ENCODE peak calls at places on chromosome 18, in five cellular contexts. One of them, this sample, is unnamed.

GRCh38 chr18:44924750-44925534 is 244.3 kb downstream of the SETBP1 start:
- DNase-seq in GM12878: no peak
- DNase-seq in K562: no peak
- DNase-seq in endothelial cell of umbilical vein: no peak
- DNase-seq in A549: no peak
- DNase-seq in this sample: no peak

GRCh38 chr18:8962906-8963635 is 139.4 kb upstream of the NDUFV2 start:
- DNase-seq in GM12878: no peak
- DNase-seq in K562: no peak
- DNase-seq in A549: peak; percentile 18
- DNase-seq in endothelial cell of umbilical vein: no peak
- DNase-seq in this sample: peak; percentile 36

GRCh38 chr18:47847635-47848034 is 82.8 kb downstream of the SMAD2 start:
- DNase-seq in GM12878: no peak
- DNase-seq in A549: no peak
- DNase-seq in K562: no peak
- DNase-seq in endothelial cell of umbilical vein: no peak
- DNase-seq in this sample: no peak

GRCh38 chr18:60027397-60027796 is 127.6 kb downstream of the PMAIP1 start:
- DNase-seq in A549: peak; percentile 35
- DNase-seq in endothelial cell of umbilical vein: no peak
- DNase-seq in GM12878: no peak
- DNase-seq in K562: no peak
- DNase-seq in this sample: no peak

GRCh38 chr18:13178976-13179375 is 39.6 kb upstream of the LDLRAD4 start:
- DNase-seq in endothelial cell of umbilical vein: no peak
- DNase-seq in GM12878: no peak
- DNase-seq in K562: no peak
- DNase-seq in A549: no peak
- DNase-seq in this sample: no peak

GRCh38 chr18:48732767-48733424 is 194.1 kb downstream of the CTIF start:
- DNase-seq in K562: peak; percentile 35
- DNase-seq in A549: no peak
- DNase-seq in GM12878: no peak
- DNase-seq in endothelial cell of umbilical vein: no peak
- DNase-seq in this sample: no peak

GRCh38 chr18:76686737-76687231 is 135.6 kb upstream of the ZNF236 start:
- DNase-seq in A549: peak; percentile 42
- DNase-seq in endothelial cell of umbilical vein: peak; percentile 47
- DNase-seq in K562: no peak
- DNase-seq in GM12878: peak; percentile 15
- DNase-seq in this sample: peak; percentile 73

GRCh38 chr18:49030138-49030537 is 79.4 kb upstream of the SMAD7 start:
- DNase-seq in endothelial cell of umbilical vein: no peak
- DNase-seq in GM12878: no peak
- DNase-seq in A549: no peak
- DNase-seq in K562: no peak
- DNase-seq in this sample: no peak

GRCh38 chr18:22170421-22171262 is 1.3 kb downstream of the GATA6 start:
- DNase-seq in endothelial cell of umbilical vein: peak; percentile 75
- DNase-seq in GM12878: no peak
- DNase-seq in K562: no peak
- DNase-seq in A549: peak; percentile 27
- DNase-seq in this sample: peak; percentile 19

GRCh38 chr18:22167471-22168151 is 1.8 kb upstream of the GATA6 start:
- DNase-seq in K562: no peak
- DNase-seq in A549: peak; percentile 37
- DNase-seq in GM12878: no peak
- DNase-seq in endothelial cell of umbilical vein: peak; percentile 73
- DNase-seq in this sample: no peak

GRCh38 chr18:22169889-22170420 is 566 bp downstream of the GATA6 start:
- DNase-seq in A549: no peak
- DNase-seq in K562: no peak
- DNase-seq in endothelial cell of umbilical vein: peak; percentile 74
- DNase-seq in GM12878: no peak
- DNase-seq in this sample: no peak

GRCh38 chr18:22168360-22168921 is 948 bp upstream of the GATA6 start:
- DNase-seq in endothelial cell of umbilical vein: peak; percentile 55
- DNase-seq in K562: peak; percentile 70
- DNase-seq in GM12878: no peak
- DNase-seq in A549: peak; percentile 45
- DNase-seq in this sample: peak; percentile 35

DNA sequence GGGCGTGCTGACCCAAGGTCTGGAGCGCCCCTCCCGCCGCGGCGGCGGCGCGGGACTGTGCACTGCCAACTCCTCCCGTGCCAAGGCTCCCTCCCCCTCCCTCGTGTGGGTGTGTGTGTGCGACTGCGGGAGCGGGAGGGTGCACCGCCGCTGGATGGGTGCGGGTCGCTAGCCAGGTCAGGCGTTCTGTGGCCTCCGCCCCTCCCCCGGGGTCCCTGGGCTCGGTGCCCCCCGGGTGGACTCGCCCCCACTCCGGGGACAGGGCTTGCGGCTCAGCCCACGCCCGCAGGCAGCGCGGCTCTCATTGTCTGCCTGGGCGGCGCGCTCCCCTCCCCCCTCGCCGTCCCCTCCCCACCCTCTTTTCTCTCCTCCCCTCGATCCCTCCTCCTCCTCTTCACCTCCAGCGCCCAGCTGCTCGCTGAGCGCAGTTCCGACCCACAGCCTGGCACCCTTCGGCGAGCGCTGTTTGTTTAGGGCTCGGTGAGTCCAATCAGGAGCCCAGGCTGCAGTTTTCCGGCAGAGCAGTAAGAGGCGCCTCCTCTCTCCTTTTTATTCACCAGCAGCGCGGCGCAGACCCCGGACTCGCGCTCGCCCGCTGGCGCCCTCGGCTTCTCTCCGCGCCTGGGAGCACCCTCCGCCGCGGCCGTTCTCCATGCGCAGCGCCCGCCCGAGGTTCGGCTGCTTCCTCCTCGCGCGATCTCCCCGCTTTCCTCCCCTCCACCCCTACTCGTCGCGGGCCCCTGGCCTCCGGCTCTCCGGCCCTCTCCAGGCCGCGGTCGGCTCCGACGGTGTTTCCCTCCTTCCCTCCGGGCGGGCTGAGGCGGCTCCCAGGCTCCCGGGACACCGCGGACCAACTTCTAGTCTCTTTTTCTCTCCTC is at the start of gene GATA6:
- DNase-seq in GM12878: no peak
- DNase-seq in endothelial cell of umbilical vein: peak; percentile 95
- DNase-seq in A549: peak; percentile 85
- DNase-seq in K562: peak; percentile 77
- DNase-seq in this sample: peak; percentile 81
- TF ChIP-seq POLR2A in GM12878: no peak
- TF ChIP-seq POLR2A in endothelial cell of umbilical vein: peak; percentile 91
- TF ChIP-seq POLR2A in A549: peak; percentile 61
- TF ChIP-seq POLR2A in K562: no peak
- TF ChIP-seq POLR2A in this sample: no peak

GRCh38 chr18:3265564-3266033 is 3.7 kb downstream of the MYL12B start:
- DNase-seq in A549: no peak
- DNase-seq in endothelial cell of umbilical vein: peak; percentile 64
- DNase-seq in GM12878: no peak
- DNase-seq in K562: peak; percentile 59
- DNase-seq in this sample: no peak
- H3K4me3 ChIP-seq in A549: no peak overlapping the region
- H3K4me3 ChIP-seq in endothelial cell of umbilical vein: peak overlapping the region; percentile 100
- H3K4me3 ChIP-seq in GM12878: peak overlapping the region; percentile 45
- H3K4me3 ChIP-seq in K562: no peak overlapping the region
- H3K4me3 ChIP-seq in this sample: no peak overlapping the region

DNA sequence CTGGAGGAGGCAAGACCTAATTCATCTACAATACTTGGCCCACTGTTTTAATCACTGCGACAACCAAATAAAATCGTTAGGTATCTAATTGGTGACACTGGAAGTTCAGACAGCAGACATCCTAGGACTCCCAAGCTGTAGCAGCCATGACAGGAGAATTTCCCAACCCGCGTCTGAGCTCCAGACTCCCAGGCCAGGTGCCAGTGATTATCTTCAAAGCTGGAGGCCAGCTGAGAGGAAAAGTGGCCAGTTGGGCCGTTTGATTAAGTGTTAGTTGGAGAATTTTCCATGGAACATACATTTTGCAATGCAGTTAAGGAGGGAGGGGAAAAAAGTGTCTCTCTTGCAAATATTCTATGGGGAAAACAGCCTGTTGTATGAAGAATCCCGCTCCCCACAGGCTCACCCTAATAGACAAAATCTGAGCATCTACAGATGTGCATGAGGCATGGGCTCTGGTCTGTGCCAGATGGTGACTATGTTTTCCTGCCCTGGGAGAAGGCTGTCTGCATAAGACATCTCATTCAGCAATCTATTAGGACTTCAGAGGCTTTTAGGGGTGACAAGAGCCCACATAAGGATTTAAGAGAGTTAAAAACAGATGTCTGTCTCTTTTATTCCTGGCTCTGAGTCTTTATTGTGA is 92.3 kb upstream of the SLC35G4 start:
- DNase-seq in GM12878: no peak
- DNase-seq in A549: no peak
- DNase-seq in endothelial cell of umbilical vein: no peak
- DNase-seq in K562: no peak
- DNase-seq in this sample: no peak
- TF ChIP-seq MYC in GM12878: no peak
- TF ChIP-seq MYC in A549: no peak
- TF ChIP-seq MYC in endothelial cell of umbilical vein: no peak
- TF ChIP-seq MYC in K562: no peak
- TF ChIP-seq MYC in this sample: no peak

DNA sequence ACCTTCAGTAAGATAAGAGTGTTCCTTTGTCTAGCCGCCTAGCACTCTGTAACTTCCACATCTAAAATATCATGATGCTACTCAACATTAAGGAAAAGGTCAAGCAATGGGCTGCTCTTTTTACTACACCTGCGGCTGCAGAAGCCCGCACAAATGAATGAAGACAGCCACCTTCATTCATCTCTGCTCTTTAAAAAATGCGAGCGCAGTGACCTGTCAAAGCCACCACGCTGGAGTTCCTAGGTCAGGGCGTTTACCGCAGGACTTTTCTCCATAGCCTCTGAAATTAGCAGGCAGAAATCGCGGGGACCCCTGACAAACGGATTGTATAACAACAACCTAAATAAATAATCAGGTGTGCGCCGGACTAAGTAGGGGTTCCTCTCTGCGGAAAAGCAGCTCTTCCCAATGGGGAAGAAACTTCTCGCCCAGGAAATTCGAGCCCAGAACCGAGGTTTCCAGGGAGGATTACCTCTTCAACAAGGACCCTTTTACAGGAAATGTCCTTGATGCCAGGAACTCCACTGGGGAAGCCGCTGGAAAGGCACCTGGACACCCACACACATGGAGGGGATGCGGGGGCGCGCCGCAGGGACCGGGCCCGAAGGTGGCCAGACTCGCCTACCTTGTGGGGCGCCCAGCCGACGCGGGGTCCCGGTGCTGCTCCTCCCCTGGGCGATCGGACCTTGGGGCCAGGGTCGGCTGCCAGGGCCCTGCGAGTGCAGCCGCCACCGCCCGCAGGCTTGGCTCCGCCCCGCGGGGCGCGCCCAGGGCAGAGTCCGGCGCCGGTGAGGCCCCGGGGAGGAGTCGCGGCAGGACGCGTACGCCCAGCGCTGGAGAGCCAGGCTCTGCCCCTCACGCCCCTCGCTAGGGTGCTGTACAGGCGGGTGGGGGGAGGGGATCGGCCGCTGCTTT is at the start of gene CCDC68:
- DNase-seq in K562: peak; percentile 57
- DNase-seq in A549: peak; percentile 48
- DNase-seq in endothelial cell of umbilical vein: peak; percentile 18
- DNase-seq in GM12878: no peak
- DNase-seq in this sample: no peak
- TF ChIP-seq POLR2A in K562: no peak
- TF ChIP-seq POLR2A in A549: no peak
- TF ChIP-seq POLR2A in endothelial cell of umbilical vein: no peak
- TF ChIP-seq POLR2A in GM12878: no peak
- TF ChIP-seq POLR2A in this sample: no peak

DNA sequence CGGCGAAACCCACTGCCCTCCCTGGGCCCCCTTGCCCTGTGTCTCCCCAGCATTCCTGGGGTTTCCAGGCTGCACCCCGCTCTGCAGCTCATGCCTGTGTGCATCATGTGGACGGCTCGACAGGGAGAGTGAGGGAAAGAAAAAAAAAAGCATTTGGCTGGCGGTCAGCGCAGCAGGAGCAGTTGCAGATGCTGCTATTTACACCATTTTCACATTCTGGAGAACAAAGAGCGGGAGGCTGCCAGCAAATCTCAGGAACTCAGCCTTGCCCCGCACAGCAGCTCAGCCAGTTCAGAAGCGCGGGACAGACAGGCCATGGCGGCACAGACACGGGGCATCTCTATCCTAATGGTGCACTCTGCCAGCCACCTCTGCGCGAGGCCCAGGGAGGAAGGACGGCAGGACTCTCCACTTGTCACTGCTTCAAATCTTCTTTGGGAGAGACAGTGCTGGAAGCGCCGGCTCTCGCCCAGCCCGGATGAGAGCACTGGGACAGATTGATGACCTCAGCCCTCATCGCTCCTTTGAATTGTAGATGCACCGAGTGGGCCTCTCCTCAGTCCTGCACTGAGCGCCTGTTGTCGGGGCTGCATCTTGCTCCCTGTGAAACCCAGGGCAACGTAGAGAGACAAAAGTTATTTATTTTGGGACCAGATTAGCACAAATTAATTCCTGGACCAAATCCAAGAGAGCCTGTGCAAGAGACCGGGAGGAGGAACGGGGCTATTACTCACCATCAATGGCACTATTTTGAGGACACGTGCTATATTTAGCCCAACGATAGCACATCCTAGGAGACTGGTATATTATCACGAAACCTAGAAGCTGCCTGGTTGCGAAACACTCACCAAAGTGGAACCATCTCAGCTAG is 211.3 kb upstream of the SMIM21 start:
- DNase-seq in K562: no peak
- DNase-seq in A549: no peak
- DNase-seq in GM12878: no peak
- DNase-seq in endothelial cell of umbilical vein: no peak
- DNase-seq in this sample: peak; percentile 28
- H3K4me3 ChIP-seq in K562: no peak overlapping the region
- H3K4me3 ChIP-seq in A549: no peak overlapping the region
- H3K4me3 ChIP-seq in GM12878: no peak overlapping the region
- H3K4me3 ChIP-seq in endothelial cell of umbilical vein: no peak overlapping the region
- H3K4me3 ChIP-seq in this sample: no peak overlapping the region

DNA sequence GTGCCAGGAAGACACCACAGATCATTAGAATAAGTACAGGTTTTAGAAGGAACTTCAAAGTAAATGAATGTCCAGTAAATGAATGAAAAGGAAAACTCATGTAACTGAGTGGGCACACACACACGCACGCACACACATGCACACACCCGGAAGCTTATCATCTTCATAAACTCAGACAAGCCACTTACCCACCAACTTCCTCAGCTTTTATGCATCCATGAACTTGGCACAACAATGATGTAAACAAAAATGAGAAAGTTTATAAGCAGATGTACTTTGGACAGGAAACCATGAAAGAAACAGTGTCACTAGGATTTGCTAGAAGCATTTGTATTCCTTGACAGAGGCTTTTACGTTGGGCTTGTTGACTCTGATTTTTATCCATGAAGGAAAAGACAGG is 23.2 kb downstream of the RNF152 start:
- DNase-seq in K562: no peak
- DNase-seq in GM12878: no peak
- DNase-seq in A549: no peak
- DNase-seq in endothelial cell of umbilical vein: no peak
- DNase-seq in this sample: no peak
- TF ChIP-seq MYC in K562: no peak
- TF ChIP-seq MYC in GM12878: no peak
- TF ChIP-seq MYC in A549: no peak
- TF ChIP-seq MYC in endothelial cell of umbilical vein: no peak
- TF ChIP-seq MYC in this sample: no peak